ENCODE peak calls at places on chromosomes 11 and 22, in nine cellular contexts. Z is colonic mucosa, U is fibroblast of lung, B is stomach, A is brain microvascular endothelial cell, J is right atrium auricular region, O is tibial nerve, D is sigmoid colon, E is IMR-90. F is an unnamed sample. For H3K27me3, the result is how much of the 10 kb centered on the place peaks cover.

GRCh38 chr22:30245985-30246901 is at the start of gene LIF:
- DNase-seq in Z (peak), U (peak), B (no peak), A (peak), J (no peak), O (no peak), D (no peak), E (peak), F (no peak)

GRCh38 chr11:7657306-7658025 is 15.8 kb downstream of the CYB5R2 start:
- DNase-seq in Z (peak), U (peak), B (peak), A (peak), J (peak), O (no peak), D (peak), E (peak), F (peak)

GRCh38 chr22:25833676-25834075 is 91.7 kb downstream of the MYO18B start:
- DNase-seq in Z (no peak), U (no peak), B (no peak), A (no peak), J (no peak), O (no peak), D (no peak), E (no peak), F (no peak)

GRCh38 chr11:11584446-11584810 is 37.4 kb downstream of the GALNT18 start:
- DNase-seq in Z (no peak), U (peak), B (no peak), A (peak), J (peak), O (no peak), D (no peak), E (peak), F (no peak)

GRCh38 chr11:45859661-45860140 is 12.4 kb downstream of the CRY2 start:
- DNase-seq in Z (peak), U (peak), B (peak), A (peak), J (peak), O (peak), D (peak), E (peak), F (peak)

GRCh38 chr11:131511794-131512193 is 141.4 kb downstream of the NTM start:
- DNase-seq in Z (peak), U (no peak), B (peak), A (peak), J (no peak), O (no peak), D (no peak), E (no peak), F (no peak)

GRCh38 chr11:72984448-72985077 is 157.6 kb downstream of the FCHSD2 start:
- DNase-seq in Z (no peak), U (no peak), B (no peak), A (no peak), J (no peak), O (no peak), D (no peak), E (no peak), F (no peak)

GRCh38 chr11:134369656-134370525 is 38.1 kb downstream of the GLB1L2 start:
- DNase-seq in Z (no peak), U (no peak), B (no peak), A (no peak), J (no peak), O (no peak), D (peak), E (no peak), F (no peak)

GRCh38 chr11:60929774-60930173 is 5.5 kb downstream of the TMEM132A start:
- DNase-seq in Z (no peak), U (no peak), B (no peak), A (no peak), J (no peak), O (no peak), D (no peak), E (no peak), F (no peak)

GRCh38 chr11:66178183-66178582 is 90.3 kb upstream of the RAB1B start:
- DNase-seq in Z (no peak), U (no peak), B (no peak), A (no peak), J (no peak), O (no peak), D (no peak), E (no peak), F (no peak)

GRCh38 chr22:27531782-27532530 is 269.6 kb downstream of the MN1 start:
- DNase-seq in Z (no peak), U (peak), B (no peak), A (peak), J (no peak), O (no peak), D (no peak), E (peak), F (no peak)

GRCh38 chr11:72732329-72732728 is 19.9 kb downstream of the ARAP1 start:
- DNase-seq in Z (no peak), U (no peak), B (no peak), A (no peak), J (no peak), O (no peak), D (peak), E (no peak), F (no peak)

GRCh38 chr11:235180-235997 is 753 bp downstream of the SIRT3 start:
- DNase-seq in Z (no peak), U (peak), B (no peak), A (no peak), J (no peak), O (no peak), D (peak), E (peak), F (no peak)

GRCh38 chr11:95950905-95951304 is 27.0 kb upstream of the MTMR2 start:
- DNase-seq in Z (no peak), U (no peak), B (no peak), A (no peak), J (no peak), O (no peak), D (no peak), E (no peak), F (no peak)

GRCh38 chr22:50025993-50026392 is 13.4 kb upstream of the IL17REL start:
- DNase-seq in Z (no peak), U (no peak), B (no peak), A (no peak), J (no peak), O (no peak), D (no peak), E (no peak), F (no peak)

GRCh38 chr22:22785316-22786065 is 102.1 kb upstream of the IGLL5 start:
- DNase-seq in Z (no peak), U (no peak), B (no peak), A (no peak), J (no peak), O (no peak), D (no peak), E (no peak), F (no peak)

GRCh38 chr11:44774131-44774530 is 47.4 kb downstream of the TSPAN18 start:
- DNase-seq in Z (no peak), U (no peak), B (peak), A (no peak), J (peak), O (peak), D (peak), E (no peak), F (peak)

GRCh38 chr11:44773351-44773965 is 46.7 kb downstream of the TSPAN18 start:
- DNase-seq in Z (no peak), U (no peak), B (peak), A (no peak), J (no peak), O (no peak), D (no peak), E (peak), F (no peak)

GRCh38 chr11:44776840-44777536 is 50.2 kb downstream of the TSPAN18 start:
- DNase-seq in Z (no peak), U (no peak), B (peak), A (no peak), J (no peak), O (no peak), D (peak), E (no peak), F (no peak)

GRCh38 chr11:44775366-44776356 is 48.9 kb downstream of the TSPAN18 start:
- DNase-seq in Z (peak), U (peak), B (peak), A (peak), J (no peak), O (no peak), D (peak), E (peak), F (peak)

DNA sequence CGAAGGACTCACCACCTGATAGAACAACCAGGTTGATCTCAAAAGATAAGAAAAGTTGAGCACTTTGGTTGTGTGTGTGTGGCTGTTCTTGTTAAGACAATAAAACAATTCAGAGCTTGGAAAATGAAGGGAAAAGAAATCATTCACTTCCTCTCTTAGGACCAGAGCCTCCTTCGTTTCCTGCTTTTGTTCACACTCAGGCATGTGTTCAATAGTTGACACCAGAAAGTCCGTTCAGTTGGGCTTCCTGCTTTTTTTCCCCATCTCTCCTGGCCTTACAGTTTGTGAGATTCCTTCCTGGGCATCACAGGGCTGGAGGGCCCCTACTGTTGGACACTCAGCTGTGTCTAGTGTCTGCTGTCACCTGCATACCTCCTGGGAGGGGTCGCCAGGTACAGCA is 48.0 kb downstream of the TSPAN18 start:
- DNase-seq in Z (no peak), U (no peak), B (no peak), A (no peak), J (no peak), O (no peak), D (no peak), E (no peak), F (no peak)
- H3K27ac ChIP-seq in Z (no peak), U (no peak), B (no peak), A (no peak), J (peak), O (no peak), D (peak), E (no peak), F (no peak)

GRCh38 chr11:119845305-119845704 is 116.3 kb upstream of the NECTIN1 start:
- DNase-seq in Z (no peak), U (no peak), B (no peak), A (no peak), J (no peak), O (no peak), D (no peak), E (no peak), F (no peak)

GRCh38 chr11:119843760-119844330 is 114.8 kb upstream of the NECTIN1 start:
- DNase-seq in Z (no peak), U (no peak), B (no peak), A (no peak), J (no peak), O (no peak), D (no peak), E (no peak), F (no peak)

GRCh38 chr11:119846374-119846773 is 117.4 kb upstream of the NECTIN1 start:
- DNase-seq in Z (no peak), U (no peak), B (no peak), A (no peak), J (no peak), O (no peak), D (no peak), E (no peak), F (no peak)

GRCh38 chr11:119844808-119845207 is 115.8 kb upstream of the NECTIN1 start:
- DNase-seq in Z (no peak), U (no peak), B (no peak), A (no peak), J (no peak), O (no peak), D (no peak), E (no peak), F (no peak)

GRCh38 chr11:119845756-119846155 is 116.8 kb upstream of the NECTIN1 start:
- DNase-seq in Z (no peak), U (no peak), B (no peak), A (no peak), J (no peak), O (no peak), D (no peak), E (no peak), F (no peak)
- H3K27me3 ChIP-seq in Z (under half), U (under half), B (under half), A (under half), J (under half), O (under half), D (under half), E (under half), F (under half)

DNA sequence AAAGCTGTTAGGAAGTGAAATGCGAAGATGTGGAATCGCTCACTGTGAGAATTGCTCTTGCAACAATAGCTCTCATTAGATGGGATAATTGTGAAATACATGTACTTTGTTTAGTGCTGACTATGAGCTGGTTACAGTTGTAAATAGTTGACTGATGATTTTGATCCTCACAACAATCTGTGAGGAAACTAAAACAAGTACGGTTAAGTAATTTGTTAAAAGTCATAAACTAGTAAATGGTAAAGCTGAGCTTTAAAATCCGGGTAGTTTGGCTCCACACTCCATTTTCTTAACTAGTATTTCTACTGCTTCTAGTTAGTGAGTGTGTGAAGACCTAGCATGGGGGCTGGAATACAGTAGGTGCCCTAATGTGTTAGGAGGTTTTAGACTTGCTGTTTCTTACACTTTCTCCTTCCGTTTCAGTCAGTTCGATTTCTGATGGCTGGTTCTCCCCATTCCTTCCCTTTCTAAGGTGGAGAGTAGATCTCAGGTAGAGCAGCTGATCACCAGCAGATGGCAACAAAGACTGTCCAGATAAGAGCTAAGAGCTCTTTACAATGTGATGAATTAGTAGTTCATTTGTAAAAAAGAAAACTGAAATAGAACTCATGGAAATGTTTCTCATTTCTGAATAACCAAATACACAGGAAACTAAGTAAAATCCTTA is 16.3 kb upstream of the CYP2R1 start:
- DNase-seq in Z (peak), U (peak), B (no peak), A (peak), J (no peak), O (no peak), D (no peak), E (peak), F (no peak)
- TF ChIP-seq CTCF in Z (peak), U (peak), B (no peak), A (peak), J (peak), O (peak), D (peak), E (peak), F (no peak)

GRCh38 chr11:38208951-38209350 is 1610.9 kb upstream of the RAG2 start:
- DNase-seq in Z (no peak), U (no peak), B (no peak), A (no peak), J (no peak), O (no peak), D (no peak), E (no peak), F (no peak)
- H3K27ac ChIP-seq in Z (no peak), U (no peak), B (no peak), A (no peak), J (no peak), O (no peak), D (no peak), E (no peak), F (no peak)

GRCh38 chr22:39898997-39899396 is 1.9 kb upstream of the GRAP2 start:
- DNase-seq in Z (no peak), U (no peak), B (no peak), A (no peak), J (no peak), O (no peak), D (no peak), E (no peak), F (no peak)

GRCh38 chr22:39896313-39896996 is 2.9 kb upstream of the ENTHD1 start:
- DNase-seq in Z (no peak), U (no peak), B (no peak), A (no peak), J (no peak), O (no peak), D (no peak), E (no peak), F (no peak)

GRCh38 chr22:39895682-39896081 is 2.1 kb upstream of the ENTHD1 start:
- DNase-seq in Z (no peak), U (no peak), B (no peak), A (no peak), J (no peak), O (no peak), D (no peak), E (no peak), F (no peak)

GRCh38 chr22:39900306-39901227 is at the start of gene GRAP2:
- DNase-seq in Z (no peak), U (no peak), B (no peak), A (no peak), J (no peak), O (no peak), D (no peak), E (no peak), F (no peak)

GRCh38 chr22:39897841-39898240 is 3.0 kb upstream of the GRAP2 start:
- DNase-seq in Z (no peak), U (no peak), B (no peak), A (no peak), J (no peak), O (no peak), D (no peak), E (no peak), F (no peak)
- H3K27me3 ChIP-seq in Z (under half), U (under half), B (under half), A (under half), J (under half), O (under half), D (under half), E (under half), F (under half)

GRCh38 chr11:91435694-91436375 is 788.8 kb upstream of the FAT3 start:
- DNase-seq in Z (no peak), U (no peak), B (peak), A (no peak), J (no peak), O (no peak), D (no peak), E (no peak), F (no peak)
- TF ChIP-seq CTCF in Z (no peak), U (no peak), B (no peak), A (no peak), J (no peak), O (no peak), D (no peak), E (no peak), F (no peak)

GRCh38 chr11:47392546-47393162 is 14.3 kb upstream of the SPI1 start:
- DNase-seq in Z (no peak), U (no peak), B (no peak), A (no peak), J (no peak), O (no peak), D (peak), E (no peak), F (no peak)
- H3K27ac ChIP-seq in Z (no peak), U (no peak), B (peak), A (no peak), J (peak), O (peak), D (peak), E (no peak), F (no peak)

DNA sequence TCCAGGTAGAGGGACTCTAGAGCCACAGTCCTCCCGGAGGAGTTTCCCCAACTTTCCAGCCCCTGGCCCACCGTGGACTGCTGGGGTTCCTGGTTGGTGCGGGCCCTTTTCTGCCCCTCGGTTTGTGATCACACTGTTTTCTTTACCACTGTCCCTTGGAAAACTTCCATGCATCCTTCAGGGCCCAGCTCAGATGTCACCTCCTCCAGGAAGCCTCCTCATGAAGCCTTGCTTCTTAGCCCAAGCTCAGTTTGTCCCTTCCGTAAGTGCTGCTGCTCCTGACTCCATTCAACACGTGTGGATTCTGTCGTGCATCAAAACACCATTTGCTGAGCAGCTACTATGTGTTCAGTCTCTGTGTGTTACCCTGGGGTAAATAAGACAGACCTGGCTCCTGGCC is 15.9 kb upstream of the TPCN2 start:
- DNase-seq in Z (no peak), U (no peak), B (no peak), A (no peak), J (no peak), O (no peak), D (no peak), E (no peak), F (no peak)
- H3K27me3 ChIP-seq in Z (under half), U (under half), B (under half), A (under half), J (under half), O (under half), D (under half), E (under half), F (under half)